ENCODE peak calls at places on chromosomes 7 and 10, in five cellular contexts. N is NCI-H1694 treated with DMSO at 0.1 percent for 48 hours, C is activated T-helper 1 cell treated with Interleukin-2 at 50 U/mL for 16 hours, V is AG10803, L is posterior vena cava. Q is an unnamed sample.

GRCh38 chr7:138891446-138891810 is 89.8 kb downstream of the KIAA1549 start:
- DNase-seq in N (no peak), C (no peak), V (peak), L (no peak), Q (peak)

GRCh38 chr7:156778668-156779067 is 114.3 kb downstream of the LMBR1 start:
- DNase-seq in N (no peak), C (no peak), V (no peak), L (no peak), Q (no peak)

GRCh38 chr10:63268139-63268797 is 135.1 kb downstream of the NRBF2 start:
- DNase-seq in N (no peak), C (no peak), V (peak), L (no peak), Q (peak)

GRCh38 chr7:99504281-99504602 is 220 bp upstream of the ZKSCAN5 start:
- DNase-seq in N (no peak), C (no peak), V (no peak), L (no peak), Q (no peak)

GRCh38 chr7:99092064-99092720 is 51.7 kb downstream of the SMURF1 start:
- DNase-seq in N (peak), C (no peak), V (no peak), L (no peak), Q (no peak)

GRCh38 chr7:100367251-100367620 is 6.1 kb upstream of the PILRA start:
- DNase-seq in N (no peak), C (no peak), V (no peak), L (peak), Q (no peak)

GRCh38 chr10:7340179-7340874 is 70.5 kb downstream of the SFMBT2 start:
- DNase-seq in N (no peak), C (no peak), V (no peak), L (no peak), Q (no peak)

GRCh38 chr7:6181136-6181535 is 91.3 kb downstream of the CYTH3 start:
- DNase-seq in N (no peak), C (no peak), V (no peak), L (no peak), Q (no peak)

GRCh38 chr7:130899071-130899451 is 165.1 kb upstream of the KLF14 start:
- DNase-seq in N (no peak), C (no peak), V (no peak), L (no peak), Q (no peak)

GRCh38 chr7:127417346-127417745 is 24.8 kb upstream of the ZNF800 start:
- DNase-seq in N (no peak), C (no peak), V (no peak), L (no peak), Q (no peak)

GRCh38 chr10:115167716-115168115 is 74.6 kb downstream of the ATRNL1 start:
- DNase-seq in N (no peak), C (no peak), V (no peak), L (no peak), Q (no peak)

GRCh38 chr10:89591111-89591795 is 53.8 kb downstream of the PANK1 start:
- DNase-seq in N (no peak), C (no peak), V (no peak), L (no peak), Q (peak)

GRCh38 chr10:6142644-6143043 is 53.8 kb downstream of the RBM17 start:
- DNase-seq in N (no peak), C (no peak), V (no peak), L (no peak), Q (no peak)

GRCh38 chr7:123674399-123675091 is 18.9 kb downstream of the LMOD2 start:
- DNase-seq in N (no peak), C (no peak), V (peak), L (no peak), Q (peak)

GRCh38 chr7:40916811-40917210 is 782.0 kb downstream of the SUGCT start:
- DNase-seq in N (no peak), C (no peak), V (no peak), L (no peak), Q (peak)

GRCh38 chr10:15426558-15426957 is 55.5 kb upstream of the FAM171A1 start:
- DNase-seq in N (no peak), C (no peak), V (no peak), L (no peak), Q (no peak)

GRCh38 chr10:20596911-20597310 is 300.2 kb downstream of the NEBL start:
- DNase-seq in N (no peak), C (no peak), V (peak), L (no peak), Q (peak)

GRCh38 chr10:22027666-22028238 is 24.2 kb upstream of the DNAJC1 start:
- DNase-seq in N (no peak), C (no peak), V (no peak), L (no peak), Q (no peak)

GRCh38 chr7:102436123-102436522 is 2.7 kb downstream of the ORAI2 start:
- DNase-seq in N (no peak), C (no peak), V (no peak), L (no peak), Q (no peak)

GRCh38 chr7:35255417-35255798 is 1.5 kb upstream of the TBX20 start:
- DNase-seq in N (no peak), C (no peak), V (no peak), L (no peak), Q (no peak)

GRCh38 chr7:25926009-25926408 is 226.0 kb upstream of the NFE2L3 start:
- DNase-seq in N (no peak), C (no peak), V (no peak), L (no peak), Q (peak)